ENCODE peak calls at places on chromosome 7, in six cellular contexts. U is K562, K is HepG2, V is A549, W is WTC11, F is endothelial cell of umbilical vein. S is an unnamed sample.
A peak's percentile ranks its signal among the peaks of the same experiment; 100 is the strongest.

GRCh38 chr7:152587366-152587765 is 88.6 kb downstream of the XRCC2 start:
- DNase-seq in W (no peak), U (no peak), F (no peak), K (no peak), V (no peak), S (no peak)

GRCh38 chr7:45021604-45022296 is 21.7 kb downstream of the CCM2 start:
- DNase-seq in W (no peak), V (no peak), K (no peak), U (no peak), F (peak; percentile 24), S (no peak)

GRCh38 chr7:44184221-44184873 is 4.9 kb downstream of the GCK start:
- DNase-seq in V (peak; percentile 92), F (peak; percentile 34), W (no peak), K (no peak), U (no peak), S (peak; percentile 15)

GRCh38 chr7:133310232-133310852 is 57.5 kb downstream of the EXOC4 start:
- DNase-seq in W (no peak), K (peak; percentile 7), U (no peak), V (no peak), F (peak; percentile 90), S (no peak)

GRCh38 chr7:36747251-36747968 is 23.1 kb upstream of the AOAH start:
- DNase-seq in U (no peak), V (no peak), F (no peak), K (no peak), W (no peak), S (no peak)

GRCh38 chr7:136016649-136017395 is 39.7 kb upstream of the MTPN start:
- DNase-seq in U (no peak), K (no peak), F (no peak), W (no peak), V (no peak), S (no peak)

GRCh38 chr7:48182736-48183369 is 11.6 kb downstream of the ABCA13 start:
- DNase-seq in W (no peak), K (no peak), F (peak; percentile 46), U (no peak), V (no peak), S (no peak)

GRCh38 chr7:142025896-142026295 is 30.2 kb downstream of the MGAM start:
- DNase-seq in F (no peak), W (no peak), K (no peak), U (no peak), V (no peak), S (no peak)

GRCh38 chr7:1716263-1717094 is 46.4 kb downstream of the ELFN1 start:
- DNase-seq in V (no peak), W (no peak), U (peak; percentile 37), F (no peak), K (peak; percentile 44), S (no peak)

GRCh38 chr7:141700291-141700847 is 1.6 kb downstream of the DENND11 start:
- DNase-seq in U (no peak), V (no peak), F (no peak), K (no peak), W (no peak), S (no peak)

GRCh38 chr7:122219253-122219865 is 75.3 kb upstream of the AASS start:
- DNase-seq in W (no peak), K (peak; percentile 13), U (no peak), F (peak; percentile 56), V (no peak), S (no peak)

GRCh38 chr7:33511735-33512134 is 382.4 kb downstream of the BBS9 start:
- DNase-seq in W (no peak), U (no peak), F (peak; percentile 75), V (no peak), K (no peak), S (no peak)

GRCh38 chr7:78149787-78150186 is 351.2 kb downstream of the PHTF2 start:
- DNase-seq in U (no peak), K (no peak), F (no peak), W (no peak), V (no peak), S (no peak)

GRCh38 chr7:118153551-118154177 is 30.3 kb upstream of the LSM8 start:
- DNase-seq in V (no peak), F (peak; percentile 57), K (peak; percentile 23), W (no peak), U (peak; percentile 58), S (no peak)

GRCh38 chr7:94980418-94981142 is 73.2 kb downstream of the PPP1R9A start:
- DNase-seq in F (no peak), K (peak; percentile 94), W (no peak), U (no peak), V (peak; percentile 13), S (no peak)

GRCh38 chr7:55252386-55252785 is 112.8 kb upstream of the LANCL2 start:
- DNase-seq in U (no peak), K (no peak), V (no peak), F (no peak), W (no peak), S (no peak)

GRCh38 chr7:102258749-102259107 is 27.9 kb upstream of the SH2B2 start:
- DNase-seq in U (no peak), F (no peak), K (no peak), W (no peak), V (no peak), S (no peak)

GRCh38 chr7:66047426-66047825 is 28.2 kb upstream of the ASL start:
- DNase-seq in K (no peak), F (no peak), V (peak; percentile 31), W (no peak), U (no peak), S (no peak)

GRCh38 chr7:115004121-115004520 is 82.2 kb downstream of the MDFIC start:
- DNase-seq in F (no peak), U (no peak), V (no peak), W (no peak), K (no peak), S (no peak)

GRCh38 chr7:27863866-27864265 is 123.9 kb downstream of the TAX1BP1 start:
- DNase-seq in U (no peak), W (no peak), F (no peak), K (no peak), V (no peak), S (no peak)

GRCh38 chr7:42768037-42768436 is 143.8 kb downstream of the C7orf25 start:
- DNase-seq in K (no peak), W (no peak), F (no peak), U (no peak), V (no peak), S (no peak)

GRCh38 chr7:979886-980571 is 3.0 kb upstream of the CYP2W1 start:
- DNase-seq in W (no peak), F (peak; percentile 40), U (no peak), V (no peak), K (no peak), S (no peak)

GRCh38 chr7:47967708-47968107 is 11.7 kb downstream of the HUS1 start:
- DNase-seq in U (no peak), W (no peak), K (no peak), F (no peak), V (no peak), S (no peak)

GRCh38 chr7:44285561-44285960 is 39.8 kb downstream of the CAMK2B start:
- DNase-seq in F (no peak), U (no peak), V (no peak), W (peak; percentile 2), K (no peak), S (no peak)

GRCh38 chr7:12287886-12288285 is 76.8 kb downstream of the TMEM106B start:
- DNase-seq in U (no peak), V (no peak), K (no peak), W (no peak), F (no peak), S (no peak)

GRCh38 chr7:84100866-84101265 is 93.7 kb downstream of the SEMA3A start:
- DNase-seq in W (no peak), V (peak; percentile 53), F (peak; percentile 38), U (peak; percentile 7), K (no peak), S (no peak)

GRCh38 chr7:2202361-2202761 is 30.4 kb downstream of the MAD1L1 start:
- DNase-seq in U (no peak), V (no peak), K (no peak), W (no peak), F (no peak), S (no peak)

GRCh38 chr7:107408349-107408748 is 61.5 kb upstream of the GPR22 start:
- DNase-seq in K (no peak), U (no peak), V (no peak), F (no peak), W (no peak), S (no peak)
- TF ChIP-seq JUN in K (no peak), U (no peak), V (no peak), F (no peak), W (no peak), S (no peak)

GRCh38 chr7:85176197-85176596 is 10.7 kb downstream of the SEMA3D start:
- DNase-seq in K (no peak), W (no peak), F (peak; percentile 39), U (no peak), V (no peak), S (no peak)
- TF ChIP-seq JUN in K (no peak), W (no peak), F (no peak), U (no peak), V (no peak), S (no peak)

DNA sequence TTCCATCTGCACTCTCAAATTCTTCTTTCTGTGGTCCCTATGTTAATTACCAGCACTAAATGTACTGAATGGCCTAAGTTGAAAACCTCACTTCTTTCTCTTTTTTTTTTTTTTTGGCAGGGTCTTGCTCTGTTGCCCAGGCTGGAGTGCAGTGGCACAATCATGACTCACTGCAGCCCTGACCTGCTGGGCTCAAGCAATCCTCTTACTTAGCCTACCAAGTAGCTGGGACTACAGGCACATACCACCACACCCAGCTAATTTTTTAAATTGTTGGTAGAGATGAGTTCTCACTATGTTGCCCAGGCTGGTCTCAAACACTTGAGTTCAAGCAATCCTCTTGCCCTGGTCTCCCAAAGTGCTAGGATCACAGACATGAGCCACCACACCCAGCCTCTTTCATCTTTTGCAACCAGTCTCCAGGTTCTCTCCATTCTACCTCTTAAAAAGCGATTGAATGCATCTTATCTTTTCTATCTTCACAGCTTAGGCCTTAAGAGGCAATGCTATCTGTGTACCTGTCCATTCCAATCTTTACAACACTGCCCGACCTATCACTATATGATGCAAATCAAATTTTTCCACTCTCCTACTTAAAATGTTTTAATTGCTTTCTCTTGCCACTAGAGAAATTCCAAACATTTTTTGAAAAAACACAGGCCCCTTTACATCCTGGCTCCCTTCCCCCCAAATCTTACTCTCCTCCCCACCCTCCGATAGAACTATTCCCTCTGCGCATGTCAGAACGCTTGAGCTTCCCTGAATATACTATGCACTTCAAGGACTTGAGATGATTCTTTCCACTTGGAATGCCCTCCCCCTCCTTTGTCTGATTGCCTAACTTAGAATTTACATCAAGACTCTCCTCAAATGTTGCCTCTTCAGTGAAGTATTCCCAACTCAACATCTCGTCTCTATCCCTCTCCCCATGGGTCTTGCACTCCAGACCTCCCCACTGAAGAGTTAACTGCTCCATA is 6.0 kb downstream of the ICA1 start:
- DNase-seq in F (no peak), V (no peak), W (no peak), U (no peak), K (no peak), S (no peak)
- TF ChIP-seq JUN in F (no peak), V (no peak), W (no peak), U (no peak), K (no peak), S (no peak)

DNA sequence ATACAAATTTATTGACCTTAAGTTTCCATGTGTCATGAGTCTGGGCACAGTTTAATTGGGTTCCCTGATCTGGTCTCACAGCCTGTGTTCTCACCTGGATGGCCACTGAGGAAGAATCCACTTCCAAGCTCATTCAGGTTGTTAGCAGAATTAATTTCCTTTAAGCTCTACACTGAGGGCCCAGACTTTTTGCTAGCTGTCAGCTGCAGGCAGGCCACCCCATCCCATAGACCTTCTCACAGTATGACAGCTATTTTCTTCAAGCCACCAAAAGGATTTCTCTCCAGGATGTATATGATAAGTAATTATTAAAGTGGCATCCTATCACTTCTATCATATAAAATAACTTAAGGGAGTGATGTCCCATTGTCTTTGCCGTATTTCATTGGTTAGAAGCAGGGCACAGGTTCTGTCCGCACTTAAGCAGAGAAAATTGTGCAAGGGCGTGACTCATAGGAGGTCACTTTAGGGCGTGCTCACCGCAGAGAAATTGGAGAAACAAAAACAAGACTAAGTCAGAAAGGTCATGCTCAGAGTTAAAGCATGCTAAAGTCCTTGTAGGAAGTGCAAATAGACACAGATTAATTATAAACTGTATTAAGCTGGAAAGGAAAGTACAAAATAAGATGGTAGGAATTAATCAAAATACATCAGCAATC is 109.9 kb downstream of the AHR start:
- DNase-seq in K (peak; percentile 92), F (peak; percentile 80), V (peak; percentile 61), U (no peak), W (no peak), S (no peak)
- TF ChIP-seq JUN in K (peak; percentile 94), F (peak; percentile 36), V (peak; percentile 89), U (no peak), W (no peak), S (no peak)